ENCODE peak calls at places on chromosomes 3 and 15, in seven cellular contexts. V, E, H, L, U, P and S are unnamed samples.

GRCh38 chr15:65612616-65612946 is 1.6 kb upstream of the INTS14 start:
- DNase-seq in V (no peak), E (no peak), H (no peak), L (no peak), U (peak; percentile 43), P (no peak), S (no peak)

GRCh38 chr15:20356444-20357138 is 185.0 kb downstream of the GOLGA6L6 start:
- DNase-seq in V (peak; percentile 56), E (peak; percentile 77), H (peak; percentile 83), L (peak; percentile 15), U (no peak), P (no peak), S (no peak)

GRCh38 chr15:30023798-30024295 is 58.9 kb upstream of the GOLGA8J start:
- DNase-seq in V (no peak), E (no peak), H (no peak), L (no peak), U (peak; percentile 59), P (peak; percentile 49), S (no peak)

GRCh38 chr3:125112981-125113380 is 57.2 kb upstream of the HEG1 start:
- DNase-seq in V (no peak), E (no peak), H (no peak), L (no peak), U (no peak), P (no peak), S (no peak)

GRCh38 chr3:183553263-183554026 is 2.1 kb downstream of the KLHL6 start:
- DNase-seq in V (no peak), E (no peak), H (no peak), L (no peak), U (no peak), P (no peak), S (no peak)

GRCh38 chr3:65126527-65127440 is 439.0 kb upstream of the ADAMTS9 start:
- DNase-seq in V (no peak), E (no peak), H (no peak), L (no peak), U (peak; percentile 69), P (peak; percentile 94), S (no peak)

GRCh38 chr3:59886790-59887189 is 837.0 kb upstream of the CFAP20DC start:
- DNase-seq in V (no peak), E (no peak), H (no peak), L (no peak), U (no peak), P (no peak), S (no peak)

GRCh38 chr3:62981962-62982361 is 106.7 kb upstream of the CADPS start:
- DNase-seq in V (no peak), E (no peak), H (no peak), L (no peak), U (no peak), P (no peak), S (no peak)

GRCh38 chr3:13400114-13400696 is 19.9 kb downstream of the NUP210 start:
- DNase-seq in V (no peak), E (no peak), H (no peak), L (no peak), U (no peak), P (no peak), S (no peak)

GRCh38 chr3:63354160-63354559 is 76.1 kb downstream of the SYNPR start:
- DNase-seq in V (no peak), E (no peak), H (no peak), L (no peak), U (peak; percentile 33), P (no peak), S (no peak)

GRCh38 chr3:120425877-120426276 is 24.9 kb downstream of the FSTL1 start:
- DNase-seq in V (no peak), E (no peak), H (no peak), L (no peak), U (peak; percentile 84), P (peak; percentile 91), S (no peak)

GRCh38 chr15:101320501-101321052 is 25.5 kb upstream of the SNRPA1 start:
- DNase-seq in V (peak; percentile 64), E (no peak), H (peak; percentile 71), L (no peak), U (peak; percentile 49), P (peak; percentile 40), S (no peak)

GRCh38 chr3:12891985-12892839 is 50.8 kb upstream of the RPL32 start:
- DNase-seq in V (peak; percentile 50), E (peak; percentile 55), H (peak; percentile 73), L (peak; percentile 56), U (peak; percentile 41), P (peak; percentile 70), S (peak; percentile 52)

GRCh38 chr3:124558898-124559649 is 171.2 kb upstream of the UMPS start:
- DNase-seq in V (no peak), E (peak; percentile 81), H (peak; percentile 95), L (peak; percentile 23), U (peak; percentile 90), P (peak; percentile 97), S (no peak)

GRCh38 chr3:1131156-1131555 is 38.3 kb downstream of the CNTN6 start:
- DNase-seq in V (no peak), E (no peak), H (no peak), L (no peak), U (no peak), P (no peak), S (no peak)

GRCh38 chr3:42755681-42756578 is 17.1 kb downstream of the CCDC13 start:
- DNase-seq in V (peak; percentile 59), E (peak; percentile 28), H (no peak), L (no peak), U (peak; percentile 35), P (peak; percentile 59), S (no peak)
- TF ChIP-seq CTCF in V (peak; percentile 14), E (no peak), H (no peak), L (peak; percentile 50), U (peak; percentile 67), P (peak; percentile 75), S (peak; percentile 48)

GRCh38 chr3:9362731-9363530 is at the start of gene THUMPD3:
- DNase-seq in V (peak; percentile 89), E (peak; percentile 95), H (peak; percentile 97), L (peak; percentile 86), U (peak; percentile 84), P (peak; percentile 87), S (peak; percentile 84)
- TF ChIP-seq CTCF in V (no peak), E (no peak), H (peak; percentile 4), L (no peak), U (no peak), P (no peak), S (no peak)

DNA sequence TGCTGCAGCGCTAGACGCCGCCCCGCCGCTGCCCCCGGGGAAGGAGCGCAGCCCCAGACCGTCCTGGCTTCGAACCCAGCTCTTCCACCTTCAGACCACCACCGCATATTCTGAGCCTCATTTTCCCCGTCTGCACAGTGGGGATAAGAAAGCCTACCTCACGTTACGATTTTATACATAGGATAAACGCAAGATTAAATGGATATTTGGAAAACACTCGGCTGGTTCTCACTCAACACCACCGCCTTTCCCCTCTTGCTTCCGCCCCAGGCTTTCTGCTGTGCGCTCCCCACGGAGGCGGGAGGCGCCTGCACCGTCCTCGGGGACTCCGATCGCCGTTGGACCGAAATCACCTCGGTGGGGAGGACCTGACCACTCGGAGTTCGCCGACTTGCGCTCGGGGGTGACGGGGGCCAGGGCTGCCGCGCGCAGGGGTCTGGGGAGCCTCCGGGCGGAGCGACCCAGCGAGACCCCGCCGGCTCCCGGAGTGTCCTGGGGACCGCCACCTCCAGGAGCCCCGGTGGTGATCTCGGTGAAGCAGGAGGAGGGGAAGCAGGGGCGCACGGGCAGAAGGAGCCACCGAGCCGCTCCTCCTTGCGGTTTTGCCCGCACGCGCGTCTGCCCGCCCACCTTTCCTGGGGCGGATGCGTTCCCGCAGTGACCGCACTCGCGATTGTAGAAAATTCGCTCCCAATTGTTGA is 4.0 kb downstream of the FBXL22 start:
- DNase-seq in V (peak; percentile 36), E (peak; percentile 30), H (peak; percentile 84), L (no peak), U (peak; percentile 35), P (no peak), S (peak; percentile 28)
- TF ChIP-seq CTCF in V (no peak), E (no peak), H (no peak), L (peak; percentile 17), U (no peak), P (no peak), S (peak; percentile 5)

GRCh38 chr15:40051616-40052415 is 12.8 kb upstream of the SRP14 start:
- DNase-seq in V (no peak), E (no peak), H (no peak), L (no peak), U (no peak), P (no peak), S (no peak)

GRCh38 chr15:40054746-40055575 is 16.0 kb upstream of the SRP14 start:
- DNase-seq in V (no peak), E (no peak), H (peak; percentile 87), L (peak; percentile 80), U (peak; percentile 70), P (peak; percentile 67), S (no peak)

GRCh38 chr15:40054056-40054745 is 15.2 kb upstream of the SRP14 start:
- DNase-seq in V (no peak), E (no peak), H (no peak), L (no peak), U (no peak), P (no peak), S (no peak)

GRCh38 chr15:40052604-40053003 is 13.6 kb upstream of the SRP14 start:
- DNase-seq in V (no peak), E (no peak), H (no peak), L (no peak), U (no peak), P (no peak), S (no peak)

GRCh38 chr15:40053234-40054055 is 14.5 kb upstream of the SRP14 start:
- DNase-seq in V (no peak), E (no peak), H (no peak), L (no peak), U (no peak), P (no peak), S (no peak)
- TF ChIP-seq CTCF in V (no peak), E (no peak), H (no peak), L (no peak), U (no peak), P (peak; percentile 35), S (no peak)

DNA sequence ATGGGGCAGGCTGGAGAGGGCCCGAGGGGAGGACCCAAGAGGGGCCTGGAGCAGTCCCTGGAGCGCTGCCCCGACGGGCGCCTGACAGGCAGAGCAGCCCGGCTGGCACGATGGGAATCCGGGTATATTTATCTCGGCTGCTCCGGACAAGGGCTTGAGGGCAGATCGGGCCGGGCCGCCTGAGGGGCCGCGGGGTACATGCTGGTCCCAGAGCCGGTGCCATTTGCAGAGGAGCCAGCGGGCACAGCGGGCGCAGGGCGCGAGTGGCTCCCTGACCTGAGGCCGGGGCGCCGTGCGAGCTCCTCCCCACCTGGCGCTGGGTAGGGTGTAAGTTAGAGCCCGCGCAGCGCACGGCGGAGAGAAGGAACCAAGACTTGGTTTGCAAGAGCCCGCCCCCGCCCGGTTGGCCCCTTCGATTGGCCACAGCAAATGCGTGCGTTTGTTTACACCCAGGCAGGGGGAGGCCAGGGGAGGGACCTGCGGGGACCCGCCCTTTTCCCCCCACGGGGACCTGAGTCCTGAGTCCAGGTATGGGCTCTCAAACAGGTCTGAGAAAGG is 727 bp downstream of the SLC38A3 start:
- DNase-seq in V (peak; percentile 87), E (no peak), H (no peak), L (peak; percentile 80), U (no peak), P (no peak), S (no peak)
- TF ChIP-seq CTCF in V (no peak), E (no peak), H (no peak), L (no peak), U (no peak), P (no peak), S (no peak)